ENCODE peak calls at places on chromosomes 2 and 18, in seven cellular contexts. O, C, J, H, F, G and E are unnamed samples.

GRCh38 chr2:8550481-8550880 is 131.4 kb upstream of the ID2 start:
- DNase-seq in O (no peak), C (no peak), J (no peak), H (no peak), F (no peak), G (no peak), E (no peak)

GRCh38 chr2:56128235-56128634 is 55.6 kb upstream of the CCDC85A start:
- DNase-seq in O (no peak), C (no peak), J (no peak), H (no peak), F (no peak), G (no peak), E (no peak)

GRCh38 chr18:72336786-72337185 is 207.4 kb downstream of the CBLN2 start:
- DNase-seq in O (no peak), C (no peak), J (no peak), H (no peak), F (no peak), G (no peak), E (no peak)

GRCh38 chr2:70448041-70448440 is 105.6 kb downstream of the TGFA start:
- DNase-seq in O (no peak), C (no peak), J (no peak), H (no peak), F (no peak), G (no peak), E (no peak)

GRCh38 chr2:96952976-96953610 is 33.3 kb downstream of the FAM178B start:
- DNase-seq in O (no peak), C (no peak), J (no peak), H (no peak), F (no peak), G (peak; percentile 38), E (no peak)

GRCh38 chr2:63058149-63058741 is 7.6 kb downstream of the OTX1 start:
- DNase-seq in O (no peak), C (no peak), J (no peak), H (no peak), F (no peak), G (no peak), E (no peak)

GRCh38 chr2:114727012-114727411 is 284.6 kb downstream of the DPP10 start:
- DNase-seq in O (no peak), C (no peak), J (no peak), H (no peak), F (no peak), G (no peak), E (no peak)

GRCh38 chr18:905307-905947 is 756 bp downstream of the ADCYAP1 start:
- DNase-seq in O (no peak), C (no peak), J (no peak), H (no peak), F (no peak), G (no peak), E (no peak)

GRCh38 chr2:168246072-168246482 is 1.3 kb downstream of the STK39 start:
- DNase-seq in O (no peak), C (no peak), J (no peak), H (no peak), F (no peak), G (no peak), E (no peak)